ENCODE peak calls at places on chromosome 17, in four cellular contexts. D is H1, W is GM12878, Q is A549. C is an unnamed sample.

GRCh38 chr17:57691939-57692338 is 53.2 kb downstream of the CCDC182 start:
- DNase-seq in D (no peak), W (no peak), Q (no peak), C (no peak)

GRCh38 chr17:29069526-29070041 is 26.6 kb downstream of the PIPOX start:
- DNase-seq in D (no peak), W (no peak), Q (no peak), C (no peak)

GRCh38 chr17:18187816-18188761 is 4.5 kb downstream of the ALKBH5 start:
- DNase-seq in W (no peak), D (no peak), Q (no peak), C (no peak)

GRCh38 chr17:80773243-80773991 is 218.2 kb upstream of the CHMP6 start:
- DNase-seq in D (no peak), Q (no peak), W (no peak), C (no peak)

GRCh38 chr17:51820766-51821165 is 337.7 kb downstream of the CA10 start:
- DNase-seq in Q (no peak), W (no peak), D (no peak), C (no peak)

GRCh38 chr17:38674749-38675615 is at the start of gene EPOP:
- DNase-seq in Q (peak), W (no peak), D (no peak), C (peak)

GRCh38 chr17:58470356-58470755 is 17.9 kb downstream of the HSF5 start:
- DNase-seq in D (no peak), W (no peak), Q (no peak), C (no peak)

GRCh38 chr17:29581583-29582253 is 7.7 kb downstream of the GIT1 start:
- DNase-seq in W (no peak), D (no peak), Q (no peak), C (no peak)

GRCh38 chr17:50425682-50426471 is at the start of gene ACSF2:
- DNase-seq in W (no peak), D (peak), Q (peak), C (peak)

GRCh38 chr17:58172369-58173071 is 5.7 kb downstream of the OR4D2 start:
- DNase-seq in W (peak), Q (peak), D (no peak), C (no peak)

GRCh38 chr17:81488276-81488860 is 24.2 kb downstream of the ACTG1 start:
- DNase-seq in D (no peak), Q (no peak), W (no peak), C (no peak)

GRCh38 chr17:78735832-78736525 is 46.1 kb downstream of the CYTH1 start:
- DNase-seq in W (no peak), Q (peak), D (no peak), C (no peak)

GRCh38 chr17:43832976-43833829 is at the start of gene MPP3:
- DNase-seq in D (no peak), Q (peak), W (no peak), C (no peak)
- TF ChIP-seq POLR2A in D (no peak), Q (peak), W (no peak), C (no peak)

DNA sequence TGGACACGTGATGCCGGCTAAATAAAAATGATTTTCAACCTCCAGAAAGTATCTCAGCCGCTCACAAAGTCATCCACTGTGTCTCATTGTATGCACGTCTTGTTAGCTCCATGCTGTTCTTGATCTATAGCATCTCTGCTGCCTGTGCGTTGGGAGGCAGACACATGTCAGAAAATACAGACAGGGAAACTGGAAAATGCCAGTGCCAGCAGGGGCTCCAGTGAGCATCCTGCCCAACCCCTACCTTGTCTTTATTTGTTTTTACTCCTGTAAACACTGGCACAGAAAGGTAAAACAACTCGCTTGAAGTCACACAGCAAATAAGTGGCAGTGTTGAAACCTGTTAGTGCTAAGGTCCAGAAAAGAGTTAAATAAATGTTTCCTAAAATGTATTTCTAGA is 208.1 kb upstream of the ASIC2 start:
- DNase-seq in D (no peak), Q (peak), W (no peak), C (no peak)
- TF ChIP-seq CTCF in D (no peak), Q (no peak), W (no peak), C (no peak)

GRCh38 chr17:36482611-36483504 is 3.6 kb upstream of the ZNHIT3 start:
- DNase-seq in W (peak), Q (peak), D (peak), C (peak)
- TF ChIP-seq EP300 in W (no peak), Q (no peak), D (no peak), C (no peak)

DNA sequence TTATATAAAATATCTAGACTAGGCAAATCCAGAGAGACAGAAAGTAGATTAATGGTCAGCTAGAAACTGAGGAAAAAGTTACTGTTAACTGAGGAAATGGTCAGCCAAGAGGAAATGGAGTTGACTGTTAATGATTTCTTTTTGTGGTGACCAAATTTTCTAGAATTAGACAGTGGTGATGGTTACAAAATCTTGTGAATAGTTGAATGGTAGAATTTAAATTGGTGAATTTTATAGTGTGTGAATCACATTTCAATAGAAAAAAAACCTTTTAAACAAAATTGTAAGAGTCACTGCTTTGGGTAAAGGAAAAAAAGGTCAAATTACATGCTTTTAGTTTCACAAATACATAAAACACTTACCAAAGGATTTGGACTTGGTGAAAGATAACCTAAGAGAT is 30.0 kb downstream of the APPBP2 start:
- DNase-seq in D (no peak), Q (no peak), W (no peak), C (no peak)
- TF ChIP-seq POLR2A in D (no peak), Q (no peak), W (no peak), C (no peak)

GRCh38 chr17:65941500-65941899 is 250.4 kb downstream of the CEP112 start:
- DNase-seq in Q (no peak), D (no peak), W (no peak), C (no peak)
- TF ChIP-seq CTCF in Q (no peak), D (no peak), W (no peak), C (no peak)

GRCh38 chr17:72622661-72623433 is 469.6 kb downstream of the SLC39A11 start:
- DNase-seq in D (no peak), Q (no peak), W (no peak), C (no peak)

GRCh38 chr17:72618018-72618509 is 474.4 kb downstream of the SLC39A11 start:
- DNase-seq in Q (peak), D (no peak), W (no peak), C (no peak)

GRCh38 chr17:72616457-72616856 is 476.0 kb downstream of the SLC39A11 start:
- DNase-seq in W (no peak), D (no peak), Q (no peak), C (no peak)

GRCh38 chr17:72617557-72617956 is 474.9 kb downstream of the SLC39A11 start:
- DNase-seq in D (no peak), Q (no peak), W (no peak), C (no peak)

GRCh38 chr17:72619976-72620650 is 472.4 kb downstream of the SLC39A11 start:
- DNase-seq in Q (no peak), W (no peak), D (no peak), C (no peak)
- TF ChIP-seq EP300 in Q (no peak), W (no peak), D (no peak), C (no peak)

DNA sequence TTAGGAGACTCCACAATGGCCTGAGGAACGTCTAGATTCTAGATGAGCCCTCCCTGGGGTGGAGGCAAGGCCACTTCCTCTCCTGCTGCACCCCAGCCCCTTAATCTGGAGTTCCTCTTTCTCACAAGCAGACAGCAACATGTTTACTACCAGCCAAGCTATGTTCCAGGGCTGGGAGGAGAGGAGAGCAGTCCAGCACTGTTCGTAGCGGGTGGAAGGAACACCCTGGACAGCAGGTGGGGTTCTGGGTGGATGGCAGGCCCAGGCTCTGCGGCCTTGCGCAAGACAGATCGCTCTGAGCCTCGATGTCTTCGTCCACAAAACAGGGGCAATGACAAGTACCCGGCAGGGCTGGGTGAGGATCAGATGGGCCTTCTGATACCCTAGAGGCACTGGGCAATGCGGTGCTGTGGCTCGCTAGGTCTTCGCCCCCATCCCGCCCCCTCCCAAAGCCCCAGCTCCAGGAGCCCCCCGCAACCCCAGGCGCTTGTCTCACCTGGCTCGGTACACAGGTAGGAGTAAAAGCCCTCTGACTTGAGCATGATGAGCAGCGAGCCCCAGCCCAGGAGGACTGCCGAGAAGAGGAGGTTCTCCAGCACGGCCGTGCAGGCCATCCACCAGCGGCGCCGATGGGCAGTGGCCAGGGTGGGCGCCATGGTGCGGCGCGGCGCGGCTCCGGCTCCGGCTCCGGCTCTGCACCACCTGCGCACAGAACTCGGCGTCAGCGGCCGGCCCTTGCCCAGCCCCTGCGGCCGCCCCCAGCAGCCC is 1.2 kb downstream of the SLC43A2 start:
- DNase-seq in D (no peak), Q (no peak), W (no peak), C (no peak)
- TF ChIP-seq POLR2A in D (no peak), Q (no peak), W (peak), C (no peak)

GRCh38 chr17:44887971-44888955 is 11.0 kb downstream of the EFTUD2 start:
- DNase-seq in Q (no peak), W (no peak), D (no peak), C (no peak)
- TF ChIP-seq CTCF in Q (no peak), W (no peak), D (no peak), C (no peak)

C was measured in esophagus muscularis mucosa.